ENCODE peak calls at places on chromosome 13, in eight cellular contexts. E, O, S, Y, M, L, H and D are unnamed samples.

GRCh38 chr13:29067306-29067945 is 247.3 kb downstream of the MTUS2 start:
- DNase-seq in Y (no peak), O (no peak), H (no peak), M (no peak), L (no peak), E (no peak), S (no peak), D (no peak)

GRCh38 chr13:31073859-31074718 is 87.6 kb downstream of the HSPH1 start:
- DNase-seq in O (no peak), H (no peak), Y (no peak), M (peak; percentile 89), L (no peak), S (peak; percentile 35), E (no peak), D (no peak)

GRCh38 chr13:43786766-43787517 is at the start of gene ENOX1:
- DNase-seq in S (peak; percentile 88), O (peak; percentile 65), L (peak; percentile 31), E (peak; percentile 83), H (peak; percentile 46), Y (no peak), M (no peak), D (peak; percentile 23)

GRCh38 chr13:83975668-83976165 is 93.4 kb upstream of the SLITRK1 start:
- DNase-seq in H (no peak), Y (no peak), M (peak; percentile 33), E (no peak), L (no peak), S (no peak), O (no peak), D (no peak)

GRCh38 chr13:114143806-114144605 is 11.6 kb upstream of the RASA3 start:
- DNase-seq in M (no peak), Y (no peak), E (no peak), S (peak; percentile 66), H (no peak), L (no peak), O (no peak), D (no peak)

GRCh38 chr13:73894995-73895571 is 239.1 kb downstream of the KLF12 start:
- DNase-seq in S (no peak), O (no peak), H (no peak), Y (no peak), E (no peak), M (no peak), L (no peak), D (no peak)

GRCh38 chr13:106381083-106381482 is 154.4 kb downstream of the EFNB2 start:
- DNase-seq in E (no peak), L (no peak), S (no peak), Y (no peak), H (no peak), M (no peak), O (no peak), D (no peak)

GRCh38 chr13:83546476-83546875 is 335.8 kb downstream of the SLITRK1 start:
- DNase-seq in H (no peak), S (peak; percentile 8), E (no peak), O (no peak), M (no peak), L (no peak), Y (no peak), D (no peak)

GRCh38 chr13:29886446-29886845 is 36.0 kb upstream of the UBL3 start:
- DNase-seq in Y (no peak), O (no peak), H (no peak), L (peak; percentile 7), E (no peak), S (no peak), M (no peak), D (no peak)

GRCh38 chr13:23656637-23657036 is 86.4 kb downstream of the TNFRSF19 start:
- DNase-seq in L (no peak), E (no peak), M (no peak), Y (no peak), O (peak; percentile 2), H (peak; percentile 70), S (peak; percentile 81), D (no peak)

GRCh38 chr13:41577437-41577836 is 120.1 kb downstream of the RGCC start:
- DNase-seq in L (no peak), Y (no peak), H (peak; percentile 29), O (no peak), S (peak; percentile 74), E (no peak), M (no peak), D (no peak)

GRCh38 chr13:99086869-99087129 is 108.9 kb upstream of the DOCK9 start:
- DNase-seq in E (peak; percentile 36), O (no peak), Y (peak; percentile 30), L (peak; percentile 39), H (peak; percentile 47), S (peak; percentile 94), M (no peak), D (no peak)

GRCh38 chr13:44306401-44307192 is 67.0 kb upstream of the SERP2 start:
- DNase-seq in H (peak; percentile 99), L (no peak), E (no peak), O (no peak), Y (no peak), M (no peak), S (peak; percentile 76), D (peak; percentile 8)

GRCh38 chr13:46492946-46493345 is 60.0 kb upstream of the LRCH1 start:
- DNase-seq in S (peak; percentile 85), E (no peak), O (peak; percentile 36), H (peak; percentile 77), M (no peak), L (no peak), Y (no peak), D (no peak)

GRCh38 chr13:49954674-49955455 is 18.7 kb upstream of the SPRYD7 start:
- DNase-seq in M (no peak), Y (no peak), H (no peak), S (peak; percentile 45), O (no peak), L (no peak), E (no peak), D (no peak)